ENCODE peak calls at places on chromosomes 16 and 17, in six cellular contexts. E, A, J, L, T and X are unnamed samples.

GRCh38 chr17:50255766-50256480 is 18.3 kb upstream of the TMEM92 start:
- DNase-seq in L (no peak), T (no peak), A (no peak), J (peak; percentile 11), E (no peak), X (no peak)

GRCh38 chr16:79380990-79381389 is 219.5 kb downstream of the MAF start:
- DNase-seq in E (no peak), J (no peak), L (no peak), T (peak; percentile 5), A (no peak), X (no peak)

GRCh38 chr17:62573480-62574117 is 53.9 kb upstream of the MRC2 start:
- DNase-seq in L (no peak), A (no peak), E (no peak), T (no peak), J (no peak), X (no peak)

GRCh38 chr16:71746442-71747046 is 22.0 kb upstream of the PHLPP2 start:
- DNase-seq in A (peak; percentile 53), T (peak; percentile 34), J (no peak), E (peak; percentile 34), L (peak; percentile 70), X (peak; percentile 65)

GRCh38 chr17:37239690-37240344 is 136.0 kb upstream of the C17orf78 start:
- DNase-seq in T (no peak), E (peak; percentile 18), A (peak; percentile 38), J (no peak), L (no peak), X (peak; percentile 43)

GRCh38 chr17:50884354-50885311 is 18.5 kb upstream of the TOB1 start:
- DNase-seq in A (no peak), J (no peak), T (no peak), L (peak; percentile 81), E (peak; percentile 25), X (no peak)

GRCh38 chr17:55056530-55056929 is 88.0 kb downstream of the STXBP4 start:
- DNase-seq in J (no peak), E (no peak), A (no peak), T (no peak), L (no peak), X (no peak)

GRCh38 chr16:35497399-35497798 is 2038.0 kb downstream of the TP53TG3F start:
- DNase-seq in J (no peak), A (no peak), E (no peak), L (no peak), T (no peak), X (no peak)

GRCh38 chr16:3542153-3542550 is 35.1 kb downstream of the NLRC3 start:
- DNase-seq in T (no peak), E (no peak), J (no peak), A (no peak), L (no peak), X (no peak)

DNA sequence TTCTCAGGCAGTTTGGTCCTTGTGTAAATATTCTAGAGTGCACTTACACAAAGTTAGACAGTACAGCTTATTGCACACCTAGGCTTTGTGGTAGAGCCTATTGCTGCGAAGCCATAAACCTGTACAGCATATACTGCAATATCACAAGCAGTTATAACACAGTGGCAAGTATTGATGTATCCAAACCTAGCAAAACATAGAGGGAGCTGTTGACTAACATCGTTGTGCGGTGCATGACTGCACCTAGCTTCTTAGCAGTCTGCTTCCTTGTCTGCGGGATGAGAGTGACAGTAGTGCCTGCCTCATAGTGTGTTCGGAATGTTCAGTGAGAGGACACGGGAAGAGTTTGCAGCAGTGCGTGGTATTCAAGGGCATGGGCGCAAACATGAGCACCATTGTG is 78.9 kb downstream of the MPRIP start:
- DNase-seq in L (no peak), T (no peak), J (no peak), E (no peak), A (no peak), X (no peak)
- TF ChIP-seq CTCF in L (no peak), T (no peak), J (no peak), E (no peak), A (no peak), X (no peak)

GRCh38 chr17:79851461-79851817 is 12.2 kb upstream of the CBX4 start:
- DNase-seq in T (no peak), E (peak; percentile 72), L (peak; percentile 90), A (no peak), J (no peak), X (no peak)
- TF ChIP-seq CTCF in T (no peak), E (no peak), L (no peak), A (no peak), J (no peak), X (no peak)

GRCh38 chr16:80628254-80628653 is 87.5 kb downstream of the DYNLRB2 start:
- DNase-seq in E (no peak), L (no peak), A (no peak), T (no peak), J (no peak), X (peak; percentile 1)
- TF ChIP-seq CTCF in E (no peak), L (no peak), A (no peak), T (no peak), J (no peak), X (no peak)

GRCh38 chr17:66803474-66803951 is 31.4 kb upstream of the CACNG5 start:
- DNase-seq in A (no peak), L (no peak), T (no peak), E (no peak), J (no peak), X (no peak)
- TF ChIP-seq CTCF in A (no peak), L (no peak), T (no peak), E (no peak), J (no peak), X (no peak)

GRCh38 chr16:21611546-21612384 is 12.4 kb downstream of the METTL9 start:
- DNase-seq in A (no peak), L (no peak), T (peak; percentile 57), J (no peak), E (peak; percentile 21), X (no peak)

GRCh38 chr16:21611178-21611545 is 11.8 kb downstream of the METTL9 start:
- DNase-seq in A (no peak), E (no peak), L (no peak), T (no peak), J (no peak), X (no peak)

GRCh38 chr16:21613361-21613760 is 14.0 kb downstream of the METTL9 start:
- DNase-seq in J (no peak), L (no peak), E (no peak), A (no peak), T (no peak), X (no peak)

GRCh38 chr16:21618261-21618660 is 18.9 kb downstream of the METTL9 start:
- DNase-seq in T (no peak), J (no peak), L (no peak), E (no peak), A (no peak), X (no peak)

GRCh38 chr16:21614896-21615295 is 15.5 kb downstream of the METTL9 start:
- DNase-seq in E (no peak), A (no peak), J (no peak), L (no peak), T (no peak), X (no peak)
- TF ChIP-seq CTCF in E (no peak), A (no peak), J (no peak), L (no peak), T (no peak), X (no peak)